ENCODE peak calls at places on chromosomes 5 and 9, in five cellular contexts. One of them, this sample, is unnamed.

GRCh38 chr5:138654281-138654867 is 79.2 kb upstream of the HSPA9 start:
- DNase-seq in Peyer's patch: peak; percentile 66
- DNase-seq in endothelial cell: no peak
- DNase-seq in fibroblast of lung: peak; percentile 28
- DNase-seq in activated CD8-positive, alpha-beta T cell treated with anti-CD3 and anti-CD28 coated beads for 36 hours: peak; percentile 92
- DNase-seq in this sample: no peak

GRCh38 chr5:180595381-180596114 is 4.2 kb upstream of the SCGB3A1 start:
- DNase-seq in Peyer's patch: no peak
- DNase-seq in endothelial cell: no peak
- DNase-seq in fibroblast of lung: no peak
- DNase-seq in activated CD8-positive, alpha-beta T cell treated with anti-CD3 and anti-CD28 coated beads for 36 hours: no peak
- DNase-seq in this sample: no peak

GRCh38 chr9:115289757-115290208 is 171.8 kb upstream of the TNC start:
- DNase-seq in Peyer's patch: no peak
- DNase-seq in endothelial cell: no peak
- DNase-seq in fibroblast of lung: peak; percentile 71
- DNase-seq in activated CD8-positive, alpha-beta T cell treated with anti-CD3 and anti-CD28 coated beads for 36 hours: no peak
- DNase-seq in this sample: no peak

GRCh38 chr5:132747693-132748440 is 641 bp downstream of the CCNI2 start:
- DNase-seq in Peyer's patch: peak; percentile 48
- DNase-seq in endothelial cell: peak; percentile 24
- DNase-seq in fibroblast of lung: no peak
- DNase-seq in activated CD8-positive, alpha-beta T cell treated with anti-CD3 and anti-CD28 coated beads for 36 hours: peak; percentile 66
- DNase-seq in this sample: no peak

GRCh38 chr5:103561670-103562069 is 919 bp downstream of the NUDT12 start:
- DNase-seq in Peyer's patch: no peak
- DNase-seq in endothelial cell: no peak
- DNase-seq in fibroblast of lung: peak; percentile 2
- DNase-seq in activated CD8-positive, alpha-beta T cell treated with anti-CD3 and anti-CD28 coated beads for 36 hours: no peak
- DNase-seq in this sample: no peak

GRCh38 chr5:53543401-53543800 is 17.0 kb upstream of the NDUFS4 start:
- DNase-seq in Peyer's patch: no peak
- DNase-seq in endothelial cell: no peak
- DNase-seq in fibroblast of lung: peak; percentile 3
- DNase-seq in activated CD8-positive, alpha-beta T cell treated with anti-CD3 and anti-CD28 coated beads for 36 hours: no peak
- DNase-seq in this sample: no peak

GRCh38 chr5:59543826-59544442 is 349.6 kb downstream of the PDE4D start:
- DNase-seq in Peyer's patch: no peak
- DNase-seq in endothelial cell: no peak
- DNase-seq in fibroblast of lung: no peak
- DNase-seq in activated CD8-positive, alpha-beta T cell treated with anti-CD3 and anti-CD28 coated beads for 36 hours: no peak
- DNase-seq in this sample: no peak

GRCh38 chr9:88535932-88536324 is 950 bp downstream of the NXNL2 start:
- DNase-seq in Peyer's patch: no peak
- DNase-seq in endothelial cell: no peak
- DNase-seq in fibroblast of lung: no peak
- DNase-seq in activated CD8-positive, alpha-beta T cell treated with anti-CD3 and anti-CD28 coated beads for 36 hours: no peak
- DNase-seq in this sample: peak; percentile 72

GRCh38 chr9:100104314-100104713 is 5.3 kb downstream of the INVS start:
- DNase-seq in Peyer's patch: no peak
- DNase-seq in endothelial cell: no peak
- DNase-seq in fibroblast of lung: no peak
- DNase-seq in activated CD8-positive, alpha-beta T cell treated with anti-CD3 and anti-CD28 coated beads for 36 hours: no peak
- DNase-seq in this sample: no peak

GRCh38 chr9:108983885-108984284 is 29.4 kb downstream of the CTNNAL1 start:
- DNase-seq in Peyer's patch: no peak
- DNase-seq in endothelial cell: no peak
- DNase-seq in fibroblast of lung: no peak
- DNase-seq in activated CD8-positive, alpha-beta T cell treated with anti-CD3 and anti-CD28 coated beads for 36 hours: no peak
- DNase-seq in this sample: no peak

GRCh38 chr9:137194909-137195308 is 5.6 kb downstream of the TPRN start:
- DNase-seq in Peyer's patch: no peak
- DNase-seq in endothelial cell: no peak
- DNase-seq in fibroblast of lung: no peak
- DNase-seq in activated CD8-positive, alpha-beta T cell treated with anti-CD3 and anti-CD28 coated beads for 36 hours: no peak
- DNase-seq in this sample: no peak

GRCh38 chr5:125372694-125373621 is 626.5 kb upstream of the ZNF608 start:
- DNase-seq in Peyer's patch: no peak
- DNase-seq in endothelial cell: peak; percentile 16
- DNase-seq in fibroblast of lung: peak; percentile 55
- DNase-seq in activated CD8-positive, alpha-beta T cell treated with anti-CD3 and anti-CD28 coated beads for 36 hours: no peak
- DNase-seq in this sample: no peak

GRCh38 chr5:181170237-181170830 is 22.9 kb downstream of the OR2V2 start:
- DNase-seq in Peyer's patch: no peak
- DNase-seq in endothelial cell: no peak
- DNase-seq in fibroblast of lung: no peak
- DNase-seq in activated CD8-positive, alpha-beta T cell treated with anti-CD3 and anti-CD28 coated beads for 36 hours: no peak
- DNase-seq in this sample: no peak

GRCh38 chr5:126055348-126055729 is 367.9 kb upstream of the GRAMD2B start:
- DNase-seq in Peyer's patch: no peak
- DNase-seq in endothelial cell: no peak
- DNase-seq in fibroblast of lung: no peak
- DNase-seq in activated CD8-positive, alpha-beta T cell treated with anti-CD3 and anti-CD28 coated beads for 36 hours: no peak
- DNase-seq in this sample: no peak

GRCh38 chr9:20570086-20570485 is 52.2 kb downstream of the MLLT3 start:
- DNase-seq in Peyer's patch: no peak
- DNase-seq in endothelial cell: no peak
- DNase-seq in fibroblast of lung: peak; percentile 32
- DNase-seq in activated CD8-positive, alpha-beta T cell treated with anti-CD3 and anti-CD28 coated beads for 36 hours: no peak
- DNase-seq in this sample: no peak

GRCh38 chr9:95937131-95937530 is 61.6 kb downstream of the ERCC6L2 start:
- DNase-seq in Peyer's patch: no peak
- DNase-seq in endothelial cell: no peak
- DNase-seq in fibroblast of lung: no peak
- DNase-seq in activated CD8-positive, alpha-beta T cell treated with anti-CD3 and anti-CD28 coated beads for 36 hours: no peak
- DNase-seq in this sample: no peak

GRCh38 chr9:87868175-87868574 is 14.5 kb upstream of the SPATA31E1 start:
- DNase-seq in Peyer's patch: no peak
- DNase-seq in endothelial cell: no peak
- DNase-seq in fibroblast of lung: no peak
- DNase-seq in activated CD8-positive, alpha-beta T cell treated with anti-CD3 and anti-CD28 coated beads for 36 hours: no peak
- DNase-seq in this sample: no peak

GRCh38 chr9:14238518-14238917 is 75.4 kb downstream of the NFIB start:
- DNase-seq in Peyer's patch: no peak
- DNase-seq in endothelial cell: peak; percentile 46
- DNase-seq in fibroblast of lung: peak; percentile 39
- DNase-seq in activated CD8-positive, alpha-beta T cell treated with anti-CD3 and anti-CD28 coated beads for 36 hours: no peak
- DNase-seq in this sample: no peak

GRCh38 chr9:122609810-122610209 is 4.7 kb upstream of the OR1Q1 start:
- DNase-seq in Peyer's patch: no peak
- DNase-seq in endothelial cell: no peak
- DNase-seq in fibroblast of lung: no peak
- DNase-seq in activated CD8-positive, alpha-beta T cell treated with anti-CD3 and anti-CD28 coated beads for 36 hours: no peak
- DNase-seq in this sample: no peak

GRCh38 chr9:133045132-133045531 is 14.3 kb downstream of the GTF3C5 start:
- DNase-seq in Peyer's patch: no peak
- DNase-seq in endothelial cell: no peak
- DNase-seq in fibroblast of lung: no peak
- DNase-seq in activated CD8-positive, alpha-beta T cell treated with anti-CD3 and anti-CD28 coated beads for 36 hours: no peak
- DNase-seq in this sample: no peak

GRCh38 chr9:133048595-133048994 is 13.2 kb upstream of the CEL start:
- DNase-seq in Peyer's patch: no peak
- DNase-seq in endothelial cell: no peak
- DNase-seq in fibroblast of lung: no peak
- DNase-seq in activated CD8-positive, alpha-beta T cell treated with anti-CD3 and anti-CD28 coated beads for 36 hours: peak; percentile 54
- DNase-seq in this sample: no peak

GRCh38 chr9:133049043-133049442 is 12.7 kb upstream of the CEL start:
- DNase-seq in Peyer's patch: no peak
- DNase-seq in endothelial cell: no peak
- DNase-seq in fibroblast of lung: no peak
- DNase-seq in activated CD8-positive, alpha-beta T cell treated with anti-CD3 and anti-CD28 coated beads for 36 hours: no peak
- DNase-seq in this sample: no peak

GRCh38 chr9:133046196-133046899 is 15.4 kb upstream of the CEL start:
- DNase-seq in Peyer's patch: no peak
- DNase-seq in endothelial cell: no peak
- DNase-seq in fibroblast of lung: no peak
- DNase-seq in activated CD8-positive, alpha-beta T cell treated with anti-CD3 and anti-CD28 coated beads for 36 hours: no peak
- DNase-seq in this sample: no peak

DNA sequence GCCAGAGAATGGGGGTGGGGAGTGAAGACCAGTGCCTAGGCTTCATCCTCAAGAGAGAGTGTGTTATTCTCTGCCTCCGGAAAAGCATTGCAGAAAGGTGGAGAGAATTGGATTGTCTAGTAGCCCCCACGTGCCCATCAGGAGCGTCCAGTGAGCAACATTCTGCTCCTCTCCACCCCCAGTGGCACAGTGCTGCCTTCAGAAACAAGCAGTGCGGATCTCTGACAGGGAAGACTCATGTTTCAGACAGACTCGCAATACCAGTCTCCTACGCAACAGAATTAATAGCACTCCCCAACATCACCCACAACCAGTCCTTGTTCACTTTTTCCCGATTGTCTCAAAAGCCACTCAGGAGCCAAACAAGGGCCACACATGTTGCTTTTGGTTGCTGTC is 14.9 kb upstream of the CEL start:
- DNase-seq in Peyer's patch: no peak
- DNase-seq in endothelial cell: no peak
- DNase-seq in fibroblast of lung: no peak
- DNase-seq in activated CD8-positive, alpha-beta T cell treated with anti-CD3 and anti-CD28 coated beads for 36 hours: no peak
- DNase-seq in this sample: no peak
- TF ChIP-seq CTCF in Peyer's patch: no peak
- TF ChIP-seq CTCF in endothelial cell: no peak
- TF ChIP-seq CTCF in fibroblast of lung: no peak
- TF ChIP-seq CTCF in activated CD8-positive, alpha-beta T cell treated with anti-CD3 and anti-CD28 coated beads for 36 hours: no peak
- TF ChIP-seq CTCF in this sample: no peak

GRCh38 chr9:37719526-37719925 is 34.1 kb upstream of the TRMT10B start:
- DNase-seq in Peyer's patch: no peak
- DNase-seq in endothelial cell: no peak
- DNase-seq in fibroblast of lung: no peak
- DNase-seq in activated CD8-positive, alpha-beta T cell treated with anti-CD3 and anti-CD28 coated beads for 36 hours: no peak
- DNase-seq in this sample: no peak

GRCh38 chr9:37715260-37715659 is 38.3 kb upstream of the TRMT10B start:
- DNase-seq in Peyer's patch: no peak
- DNase-seq in endothelial cell: no peak
- DNase-seq in fibroblast of lung: no peak
- DNase-seq in activated CD8-positive, alpha-beta T cell treated with anti-CD3 and anti-CD28 coated beads for 36 hours: no peak
- DNase-seq in this sample: no peak

GRCh38 chr9:37715991-37716505 is 37.6 kb upstream of the TRMT10B start:
- DNase-seq in Peyer's patch: no peak
- DNase-seq in endothelial cell: no peak
- DNase-seq in fibroblast of lung: no peak
- DNase-seq in activated CD8-positive, alpha-beta T cell treated with anti-CD3 and anti-CD28 coated beads for 36 hours: no peak
- DNase-seq in this sample: no peak
- TF ChIP-seq CTCF in Peyer's patch: no peak
- TF ChIP-seq CTCF in endothelial cell: no peak
- TF ChIP-seq CTCF in fibroblast of lung: no peak
- TF ChIP-seq CTCF in activated CD8-positive, alpha-beta T cell treated with anti-CD3 and anti-CD28 coated beads for 36 hours: no peak
- TF ChIP-seq CTCF in this sample: no peak

GRCh38 chr5:91443028-91443427 is 59.9 kb upstream of the ARRDC3 start:
- DNase-seq in Peyer's patch: no peak
- DNase-seq in endothelial cell: no peak
- DNase-seq in fibroblast of lung: peak; percentile 72
- DNase-seq in activated CD8-positive, alpha-beta T cell treated with anti-CD3 and anti-CD28 coated beads for 36 hours: no peak
- DNase-seq in this sample: no peak

GRCh38 chr5:91436241-91436640 is 53.1 kb upstream of the ARRDC3 start:
- DNase-seq in Peyer's patch: no peak
- DNase-seq in endothelial cell: no peak
- DNase-seq in fibroblast of lung: no peak
- DNase-seq in activated CD8-positive, alpha-beta T cell treated with anti-CD3 and anti-CD28 coated beads for 36 hours: no peak
- DNase-seq in this sample: no peak

GRCh38 chr5:91441082-91441481 is 58.0 kb upstream of the ARRDC3 start:
- DNase-seq in Peyer's patch: no peak
- DNase-seq in endothelial cell: no peak
- DNase-seq in fibroblast of lung: no peak
- DNase-seq in activated CD8-positive, alpha-beta T cell treated with anti-CD3 and anti-CD28 coated beads for 36 hours: no peak
- DNase-seq in this sample: no peak

GRCh38 chr5:91434348-91434747 is 51.2 kb upstream of the ARRDC3 start:
- DNase-seq in Peyer's patch: no peak
- DNase-seq in endothelial cell: no peak
- DNase-seq in fibroblast of lung: no peak
- DNase-seq in activated CD8-positive, alpha-beta T cell treated with anti-CD3 and anti-CD28 coated beads for 36 hours: peak; percentile 39
- DNase-seq in this sample: no peak

DNA sequence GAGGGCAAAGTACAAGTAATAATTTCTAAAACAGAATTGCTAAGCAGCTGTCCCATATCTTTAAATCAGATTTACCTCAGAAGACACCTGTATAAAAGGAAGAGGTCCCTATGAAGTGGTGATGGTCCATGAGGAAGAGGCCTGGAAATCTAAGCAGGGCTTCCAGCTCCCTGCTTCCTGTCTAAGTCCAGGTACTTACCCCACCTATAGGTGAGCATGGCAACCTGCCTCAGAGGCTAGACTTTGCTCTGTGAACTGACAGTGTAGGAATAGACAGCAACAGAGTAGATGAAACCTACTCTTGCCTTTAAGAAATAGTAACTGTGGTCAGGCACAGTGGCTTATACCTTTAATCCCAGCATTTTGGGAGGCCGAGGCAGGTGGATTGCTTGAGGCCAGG is 55.8 kb upstream of the ARRDC3 start:
- DNase-seq in Peyer's patch: no peak
- DNase-seq in endothelial cell: no peak
- DNase-seq in fibroblast of lung: no peak
- DNase-seq in activated CD8-positive, alpha-beta T cell treated with anti-CD3 and anti-CD28 coated beads for 36 hours: no peak
- DNase-seq in this sample: no peak
- TF ChIP-seq CTCF in Peyer's patch: no peak
- TF ChIP-seq CTCF in endothelial cell: no peak
- TF ChIP-seq CTCF in fibroblast of lung: no peak
- TF ChIP-seq CTCF in activated CD8-positive, alpha-beta T cell treated with anti-CD3 and anti-CD28 coated beads for 36 hours: no peak
- TF ChIP-seq CTCF in this sample: no peak

GRCh38 chr5:10627185-10628115 is 63.6 kb downstream of the ANKRD33B start:
- DNase-seq in Peyer's patch: peak; percentile 77
- DNase-seq in endothelial cell: peak; percentile 97
- DNase-seq in fibroblast of lung: peak; percentile 99
- DNase-seq in activated CD8-positive, alpha-beta T cell treated with anti-CD3 and anti-CD28 coated beads for 36 hours: peak; percentile 82
- DNase-seq in this sample: peak; percentile 84
- TF ChIP-seq CTCF in Peyer's patch: peak; percentile 85
- TF ChIP-seq CTCF in endothelial cell: peak; percentile 96
- TF ChIP-seq CTCF in fibroblast of lung: peak; percentile 88
- TF ChIP-seq CTCF in activated CD8-positive, alpha-beta T cell treated with anti-CD3 and anti-CD28 coated beads for 36 hours: peak; percentile 80
- TF ChIP-seq CTCF in this sample: peak; percentile 86

GRCh38 chr5:67211926-67212325 is 15.3 kb upstream of the CD180 start:
- DNase-seq in Peyer's patch: no peak
- DNase-seq in endothelial cell: no peak
- DNase-seq in fibroblast of lung: peak; percentile 71
- DNase-seq in activated CD8-positive, alpha-beta T cell treated with anti-CD3 and anti-CD28 coated beads for 36 hours: no peak
- DNase-seq in this sample: no peak
- TF ChIP-seq CTCF in Peyer's patch: no peak
- TF ChIP-seq CTCF in endothelial cell: no peak
- TF ChIP-seq CTCF in fibroblast of lung: no peak
- TF ChIP-seq CTCF in activated CD8-positive, alpha-beta T cell treated with anti-CD3 and anti-CD28 coated beads for 36 hours: no peak
- TF ChIP-seq CTCF in this sample: no peak

GRCh38 chr9:92686954-92687353 is 17.0 kb upstream of the IPPK start:
- DNase-seq in Peyer's patch: no peak
- DNase-seq in endothelial cell: no peak
- DNase-seq in fibroblast of lung: no peak
- DNase-seq in activated CD8-positive, alpha-beta T cell treated with anti-CD3 and anti-CD28 coated beads for 36 hours: no peak
- DNase-seq in this sample: no peak
- TF ChIP-seq CTCF in Peyer's patch: no peak
- TF ChIP-seq CTCF in endothelial cell: peak; percentile 32
- TF ChIP-seq CTCF in fibroblast of lung: peak; percentile 26
- TF ChIP-seq CTCF in activated CD8-positive, alpha-beta T cell treated with anti-CD3 and anti-CD28 coated beads for 36 hours: no peak
- TF ChIP-seq CTCF in this sample: no peak

GRCh38 chr5:161535762-161536161 is 10.8 kb downstream of the GABRB2 start:
- DNase-seq in Peyer's patch: no peak
- DNase-seq in endothelial cell: no peak
- DNase-seq in fibroblast of lung: no peak
- DNase-seq in activated CD8-positive, alpha-beta T cell treated with anti-CD3 and anti-CD28 coated beads for 36 hours: no peak
- DNase-seq in this sample: no peak
- TF ChIP-seq CTCF in Peyer's patch: no peak
- TF ChIP-seq CTCF in endothelial cell: no peak
- TF ChIP-seq CTCF in fibroblast of lung: no peak
- TF ChIP-seq CTCF in activated CD8-positive, alpha-beta T cell treated with anti-CD3 and anti-CD28 coated beads for 36 hours: no peak
- TF ChIP-seq CTCF in this sample: no peak

This sample was measured in uterus.